ENCODE peak calls at places on chromosomes 6 and 20, in seven cellular contexts. Z is activated T-helper 1 cell treated with anti-CD3 and anti-CD28 coated beads, Interleukin-12 subunit alpha, Interleukin-12 subunit beta, Interleukin-2, Interleukin-4 antibody, amounts not matched to agents 30 ng/mL and 10 ng/mL and 1 ng/mL, durations not matched to agents 14 hours and 24 hours and 36 hours; N is EL; F is ELR; A is activated gamma-delta T cell treated with Interleukin-2 at 50 U/mL for 16 hours; Q is hippocampal formation; H is HS-5. V is an unnamed sample.

GRCh38 chr6:35230950-35231349 is 17.2 kb downstream of the SCUBE3 start:
- DNase-seq in Z (no peak), A (no peak), Q (no peak), H (no peak), F (no peak), N (no peak), V (peak; percentile 82)

GRCh38 chr6:98875375-98875774 is 41.0 kb downstream of the POU3F2 start:
- DNase-seq in A (no peak), N (no peak), F (no peak), Q (peak; percentile 2), H (no peak), Z (no peak), V (no peak)

GRCh38 chr20:38673261-38673660 is 51.0 kb upstream of the SLC32A1 start:
- DNase-seq in Z (no peak), N (no peak), Q (no peak), F (no peak), A (no peak), H (no peak), V (no peak)

GRCh38 chr6:89351632-89352328 is 742 bp downstream of the UBE2J1 start:
- DNase-seq in Q (no peak), A (no peak), Z (no peak), H (no peak), F (peak; percentile 18), N (no peak), V (no peak)

GRCh38 chr6:22873531-22874136 is 304.3 kb downstream of the HDGFL1 start:
- DNase-seq in F (no peak), Z (no peak), N (no peak), H (no peak), Q (no peak), A (no peak), V (no peak)

GRCh38 chr6:89387516-89388222 is 24.4 kb downstream of the RRAGD start:
- DNase-seq in A (no peak), H (no peak), Z (no peak), N (no peak), F (no peak), Q (no peak), V (no peak)

GRCh38 chr20:6164421-6165341 is 41.9 kb upstream of the FERMT1 start:
- DNase-seq in Z (no peak), N (no peak), H (no peak), A (no peak), F (no peak), Q (no peak), V (no peak)

GRCh38 chr6:151772436-151772835 is 35.0 kb upstream of the ESR1 start:
- DNase-seq in Q (no peak), A (no peak), H (no peak), Z (no peak), F (no peak), N (no peak), V (no peak)

GRCh38 chr6:16243055-16243454 is 4.7 kb downstream of the GMPR start:
- DNase-seq in F (peak; percentile 78), N (peak; percentile 82), Z (no peak), A (no peak), H (no peak), Q (peak; percentile 8), V (no peak)

GRCh38 chr6:89927788-89928565 is 33.7 kb downstream of the GJA10 start:
- DNase-seq in F (peak; percentile 71), H (peak; percentile 26), Z (no peak), A (no peak), N (peak; percentile 16), Q (no peak), V (no peak)

GRCh38 chr6:17278289-17279061 is 2.7 kb upstream of the RBM24 start:
- DNase-seq in Z (no peak), N (peak; percentile 94), Q (no peak), A (no peak), H (peak; percentile 78), F (peak; percentile 93), V (no peak)

GRCh38 chr6:14858808-14859207 is 387.1 kb upstream of the JARID2 start:
- DNase-seq in H (no peak), Q (no peak), N (no peak), A (no peak), Z (no peak), F (no peak), V (no peak)

GRCh38 chr6:24925661-24926060 is 10.1 kb downstream of the RIPOR2 start:
- DNase-seq in A (no peak), H (no peak), N (no peak), Z (no peak), F (no peak), Q (no peak), V (no peak)

GRCh38 chr6:133964052-133964451 is 11.0 kb downstream of the TBPL1 start:
- DNase-seq in A (no peak), H (peak; percentile 88), N (peak; percentile 78), F (peak; percentile 84), Q (no peak), Z (no peak), V (no peak)

GRCh38 chr20:8940311-8940710 is 128.6 kb upstream of the PLCB4 start:
- DNase-seq in Z (no peak), Q (no peak), H (no peak), A (no peak), N (no peak), F (no peak), V (no peak)

GRCh38 chr20:48538058-48538825 is 289.6 kb downstream of the PREX1 start:
- DNase-seq in Z (no peak), A (no peak), Q (no peak), F (peak; percentile 59), N (peak; percentile 86), H (peak; percentile 87), V (no peak)

GRCh38 chr6:33746036-33746600 is 587 bp downstream of the IP6K3 start:
- DNase-seq in Z (no peak), F (peak; percentile 72), H (no peak), A (no peak), Q (peak; percentile 62), N (peak; percentile 87), V (no peak)

GRCh38 chr6:37517411-37517812 is 17.7 kb upstream of the CCDC167 start:
- DNase-seq in Q (no peak), N (no peak), Z (peak; percentile 77), F (no peak), H (no peak), A (peak; percentile 81), V (no peak)

V was measured in left lobe of liver.